ENCODE peak calls at places on chromosomes 12 and 14, in five cellular contexts. X is A549, T is H1, V is K562, C is HepG2. P is an unnamed sample.

GRCh38 chr14:90698379-90698869 is 117.8 kb downstream of the TTC7B start:
- DNase-seq in T (no peak), V (no peak), C (no peak), X (no peak), P (no peak)

GRCh38 chr14:28975084-28975483 is 208.5 kb downstream of the FOXG1 start:
- DNase-seq in C (no peak), V (no peak), X (no peak), T (no peak), P (no peak)

GRCh38 chr12:1920971-1921370 is 2.5 kb upstream of the CACNA2D4 start:
- DNase-seq in C (no peak), V (no peak), T (no peak), X (no peak), P (no peak)

GRCh38 chr14:105090493-105091334 is 25.5 kb upstream of the GPR132 start:
- DNase-seq in X (peak; percentile 95), T (peak; percentile 76), C (peak; percentile 79), V (peak; percentile 64), P (no peak)

GRCh38 chr12:131991816-131992430 is 42.2 kb downstream of the EP400 start:
- DNase-seq in T (no peak), C (no peak), X (no peak), V (no peak), P (no peak)

GRCh38 chr12:67925077-67925476 is 64.2 kb upstream of the IFNG-AS1 start:
- DNase-seq in V (no peak), T (no peak), C (no peak), X (no peak), P (no peak)

GRCh38 chr14:82387699-82388098 is 854.0 kb upstream of the SEL1L start:
- DNase-seq in V (no peak), X (no peak), T (no peak), C (no peak), P (no peak)

GRCh38 chr12:6384499-6385436 is 806 bp downstream of the LTBR start:
- DNase-seq in C (no peak), V (peak; percentile 66), T (no peak), X (no peak), P (no peak)

GRCh38 chr12:120199595-120200306 is 1.2 kb downstream of the RPLP0 start:
- DNase-seq in T (no peak), V (no peak), C (no peak), X (no peak), P (no peak)

GRCh38 chr14:39469094-39469710 is 37.0 kb upstream of the FBXO33 start:
- DNase-seq in V (no peak), X (peak; percentile 35), T (peak; percentile 21), C (peak; percentile 74), P (no peak)

GRCh38 chr12:109881752-109882151 is 1.4 kb upstream of the GLTP start:
- DNase-seq in T (no peak), V (no peak), C (no peak), X (peak; percentile 52), P (no peak)

GRCh38 chr14:89215166-89215940 is 201.7 kb downstream of the FOXN3 start:
- DNase-seq in T (no peak), X (no peak), C (no peak), V (no peak), P (no peak)

GRCh38 chr14:103501041-103501870 is 21.4 kb downstream of the CKB start:
- DNase-seq in V (no peak), C (no peak), T (no peak), X (no peak), P (no peak)

GRCh38 chr14:103503296-103503695 is 19.3 kb downstream of the CKB start:
- DNase-seq in V (no peak), C (no peak), T (no peak), X (no peak), P (no peak)

GRCh38 chr14:103502877-103503276 is 19.8 kb downstream of the CKB start:
- DNase-seq in V (no peak), C (no peak), T (no peak), X (no peak), P (no peak)

GRCh38 chr14:103500148-103500990 is 22.3 kb downstream of the CKB start:
- DNase-seq in V (peak; percentile 72), C (peak; percentile 72), T (peak; percentile 50), X (peak; percentile 81), P (no peak)

DNA sequence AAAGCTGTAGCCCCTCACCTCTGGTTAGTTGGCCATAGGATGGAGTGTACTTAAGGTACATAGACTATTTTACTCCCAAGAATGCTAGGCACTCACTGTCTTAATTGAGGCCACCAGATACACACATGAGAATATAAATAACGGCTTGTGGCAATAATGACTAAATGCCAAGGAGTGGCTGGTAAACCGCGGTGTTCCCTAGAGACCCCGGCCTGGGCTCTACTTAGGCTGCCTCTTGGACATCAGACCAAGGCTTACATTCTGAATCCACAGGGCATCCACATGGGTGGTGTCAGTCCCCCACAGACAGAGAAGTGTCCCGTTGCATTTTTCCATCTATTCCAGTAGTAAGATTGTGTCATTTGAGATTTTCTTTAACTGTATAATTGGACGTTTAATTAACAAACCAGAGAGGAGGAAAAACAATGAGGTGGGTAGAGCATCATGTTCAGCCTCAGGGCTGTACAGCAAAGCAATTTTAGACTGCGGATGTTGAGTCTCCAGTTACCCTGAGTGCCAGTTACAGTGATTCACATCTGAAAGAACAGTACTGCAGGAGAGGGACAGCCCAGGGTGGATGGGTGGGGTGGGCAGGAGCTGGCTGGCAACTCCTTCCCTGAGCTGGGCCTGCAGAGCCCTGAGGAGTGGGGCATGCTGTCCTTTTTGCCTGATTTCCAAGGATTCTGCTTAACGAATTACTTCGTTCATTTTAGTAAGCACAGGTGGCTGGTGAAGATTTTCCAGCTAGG is 20.5 kb downstream of the CKB start:
- DNase-seq in T (no peak), C (no peak), X (no peak), V (no peak), P (no peak)
- TF ChIP-seq KDM1A in T (no peak), C (no peak), X (no peak), V (no peak), P (no peak)

GRCh38 chr12:93019240-93019910 is 90.3 kb upstream of the EEA1 start:
- DNase-seq in X (no peak), V (no peak), C (no peak), T (no peak), P (no peak)

GRCh38 chr12:93015970-93016751 is 87.1 kb upstream of the EEA1 start:
- DNase-seq in T (no peak), C (peak; percentile 97), V (no peak), X (no peak), P (no peak)

GRCh38 chr12:93019911-93020224 is 90.8 kb upstream of the EEA1 start:
- DNase-seq in T (no peak), C (no peak), V (no peak), X (no peak), P (no peak)

GRCh38 chr12:93018610-93019009 is 89.5 kb upstream of the EEA1 start:
- DNase-seq in T (no peak), X (no peak), V (no peak), C (no peak), P (no peak)

GRCh38 chr12:93016752-93017350 is 87.8 kb upstream of the EEA1 start:
- DNase-seq in X (no peak), T (no peak), V (no peak), C (peak; percentile 88), P (no peak)
- TF ChIP-seq CHD2 in X (no peak), T (no peak), V (no peak), C (no peak), P (no peak)

GRCh38 chr12:93857279-93857894 is 180.2 kb downstream of the CRADD start:
- DNase-seq in X (peak; percentile 12), T (no peak), V (no peak), C (no peak), P (no peak)
- TF ChIP-seq KDM1A in X (no peak), T (no peak), V (no peak), C (no peak), P (no peak)

DNA sequence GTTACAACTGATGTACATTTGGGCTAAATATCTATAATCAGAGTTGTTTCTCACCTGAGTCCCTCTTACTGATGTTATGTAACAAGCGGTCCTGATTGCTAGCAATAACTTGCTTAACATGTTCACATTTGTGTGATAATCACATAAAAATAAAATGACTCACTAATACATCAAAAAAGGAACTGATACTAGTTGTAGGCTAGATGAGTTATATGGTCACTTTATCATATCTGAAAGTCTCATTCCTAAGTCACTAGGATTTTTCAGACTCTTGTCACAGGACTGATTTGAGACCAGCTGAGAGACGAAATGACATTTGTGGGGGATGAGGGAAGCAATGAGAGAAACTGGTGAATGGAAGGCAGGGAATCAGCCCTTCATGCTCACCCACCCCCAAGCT is 34.3 kb downstream of the NKX2-1 start:
- DNase-seq in X (no peak), V (no peak), C (no peak), T (no peak), P (no peak)
- TF ChIP-seq CHD2 in X (no peak), V (no peak), C (no peak), T (no peak), P (no peak)

GRCh38 chr12:96354326-96354725 is 45.9 kb downstream of the CDK17 start:
- DNase-seq in X (no peak), T (no peak), V (no peak), C (no peak), P (no peak)

GRCh38 chr12:96356831-96357230 is 43.4 kb downstream of the CDK17 start:
- DNase-seq in C (no peak), X (no peak), T (no peak), V (no peak), P (no peak)

GRCh38 chr12:96354844-96355534 is 45.2 kb downstream of the CDK17 start:
- DNase-seq in T (no peak), X (no peak), V (no peak), C (no peak), P (no peak)

GRCh38 chr12:96350982-96351381 is 49.3 kb downstream of the CDK17 start:
- DNase-seq in X (no peak), V (no peak), C (no peak), T (no peak), P (no peak)

GRCh38 chr12:96352161-96352835 is 47.9 kb downstream of the CDK17 start:
- DNase-seq in C (no peak), T (no peak), V (no peak), X (no peak), P (no peak)
- TF ChIP-seq KDM1A in C (no peak), T (no peak), V (no peak), X (no peak), P (no peak)

GRCh38 chr12:85765443-85765842 is 70.8 kb downstream of the RASSF9 start:
- DNase-seq in V (no peak), X (peak; percentile 85), T (no peak), C (peak; percentile 7), P (no peak)
- TF ChIP-seq CHD2 in V (no peak), X (no peak), T (no peak), C (no peak), P (no peak)

DNA sequence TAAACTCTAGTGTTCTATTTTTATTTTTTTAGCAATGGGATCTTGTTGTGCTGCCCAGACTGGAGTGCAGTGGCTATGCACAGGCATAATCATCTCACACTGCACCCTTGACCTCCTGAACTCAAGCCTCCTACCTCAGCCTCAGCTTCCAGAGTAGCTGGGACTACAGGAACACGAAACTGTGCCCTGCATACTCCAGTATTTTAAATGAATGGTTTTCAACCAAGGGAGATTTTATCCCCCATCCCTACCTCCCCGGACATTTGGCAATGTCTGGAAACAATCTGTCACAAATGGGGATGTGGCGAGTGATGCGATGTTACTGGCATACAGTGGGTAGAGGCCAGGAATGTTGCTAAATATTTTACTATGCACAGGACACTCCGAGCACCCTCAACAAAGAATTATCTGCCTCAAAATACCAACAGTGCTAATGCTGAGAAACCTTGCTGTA is 2.1 kb downstream of the CBX5 start:
- DNase-seq in T (no peak), C (no peak), X (no peak), V (no peak), P (no peak)
- TF ChIP-seq KDM1A in T (no peak), C (no peak), X (no peak), V (no peak), P (no peak)

GRCh38 chr12:93373847-93374723 is 3.6 kb upstream of the NUDT4 start:
- DNase-seq in C (no peak), X (no peak), T (no peak), V (no peak), P (no peak)
- TF ChIP-seq CHD2 in C (no peak), X (no peak), T (no peak), V (no peak), P (no peak)